ENCODE peak calls at places on chromosome 18, in nine cellular contexts. V, O, H, N, F, G, Q, P and L are unnamed samples.

GRCh38 chr18:67417864-67418523 is 98.5 kb downstream of the DSEL start:
- DNase-seq in V (peak; percentile 13), O (no peak), H (peak; percentile 2), N (peak; percentile 46), F (no peak), G (no peak), Q (peak; percentile 79), P (peak; percentile 18), L (no peak)

GRCh38 chr18:43060020-43060419 is 55.5 kb downstream of the RIT2 start:
- DNase-seq in V (no peak), O (no peak), H (no peak), N (peak; percentile 66), F (no peak), G (no peak), Q (peak; percentile 88), P (no peak), L (no peak)

GRCh38 chr18:14947482-14948162 is 199.7 kb downstream of the ANKRD30B start:
- DNase-seq in V (no peak), O (no peak), H (no peak), N (no peak), F (no peak), G (no peak), Q (no peak), P (no peak), L (no peak)

GRCh38 chr18:50075772-50076171 is 119.2 kb downstream of the MYO5B start:
- DNase-seq in V (no peak), O (no peak), H (no peak), N (no peak), F (no peak), G (no peak), Q (peak; percentile 3), P (no peak), L (no peak)

GRCh38 chr18:43682196-43682595 is 404.9 kb upstream of the SYT4 start:
- DNase-seq in V (no peak), O (no peak), H (no peak), N (no peak), F (no peak), G (no peak), Q (no peak), P (no peak), L (no peak)

GRCh38 chr18:74514860-74515495 is 18.8 kb downstream of the CNDP2 start:
- DNase-seq in V (no peak), O (no peak), H (no peak), N (no peak), F (no peak), G (peak; percentile 44), Q (no peak), P (no peak), L (no peak)

GRCh38 chr18:36436387-36436786 is 138.9 kb downstream of the FHOD3 start:
- DNase-seq in V (no peak), O (no peak), H (no peak), N (no peak), F (no peak), G (no peak), Q (no peak), P (no peak), L (no peak)

GRCh38 chr18:48996901-48997463 is 46.2 kb upstream of the SMAD7 start:
- DNase-seq in V (no peak), O (no peak), H (no peak), N (peak; percentile 46), F (peak; percentile 3), G (no peak), Q (peak; percentile 89), P (no peak), L (peak; percentile 38)

GRCh38 chr18:13232060-13232917 is 13.7 kb downstream of the LDLRAD4 start:
- DNase-seq in V (no peak), O (no peak), H (peak; percentile 20), N (no peak), F (peak; percentile 77), G (peak; percentile 86), Q (no peak), P (no peak), L (no peak)

GRCh38 chr18:76670564-76671288 is 151.6 kb upstream of the ZNF236 start:
- DNase-seq in V (no peak), O (no peak), H (no peak), N (no peak), F (peak; percentile 37), G (peak; percentile 73), Q (no peak), P (no peak), L (no peak)

GRCh38 chr18:6752200-6752873 is 22.8 kb downstream of the ARHGAP28 start:
- DNase-seq in V (no peak), O (no peak), H (peak; percentile 3), N (peak; percentile 17), F (no peak), G (no peak), Q (peak; percentile 71), P (no peak), L (no peak)

GRCh38 chr18:44819944-44820510 is 139.3 kb downstream of the SETBP1 start:
- DNase-seq in V (no peak), O (no peak), H (peak; percentile 62), N (no peak), F (no peak), G (peak; percentile 86), Q (no peak), P (no peak), L (no peak)

GRCh38 chr18:10169064-10169562 is 255.3 kb downstream of the VAPA start:
- DNase-seq in V (no peak), O (no peak), H (no peak), N (peak; percentile 66), F (no peak), G (no peak), Q (peak; percentile 15), P (no peak), L (no peak)

GRCh38 chr18:52636536-52636935 is 296.5 kb downstream of the DCC start:
- DNase-seq in V (no peak), O (no peak), H (no peak), N (no peak), F (no peak), G (no peak), Q (no peak), P (no peak), L (no peak)

GRCh38 chr18:45666006-45666405 is 50.7 kb downstream of the SLC14A2 start:
- DNase-seq in V (no peak), O (no peak), H (no peak), N (no peak), F (peak; percentile 38), G (no peak), Q (no peak), P (no peak), L (no peak)

GRCh38 chr18:60936101-60936500 is 397.1 kb upstream of the CDH20 start:
- DNase-seq in V (no peak), O (no peak), H (no peak), N (peak; percentile 23), F (no peak), G (no peak), Q (no peak), P (no peak), L (no peak)

GRCh38 chr18:79367989-79368388 is 27.7 kb upstream of the NFATC1 start:
- DNase-seq in V (no peak), O (no peak), H (no peak), N (no peak), F (no peak), G (no peak), Q (peak; percentile 17), P (no peak), L (no peak)

GRCh38 chr18:62106271-62106670 is 80.6 kb downstream of the PIGN start:
- DNase-seq in V (no peak), O (no peak), H (no peak), N (peak; percentile 38), F (no peak), G (no peak), Q (peak; percentile 35), P (no peak), L (no peak)

GRCh38 chr18:62610509-62611394 is 87.9 kb downstream of the ZCCHC2 start:
- DNase-seq in V (no peak), O (no peak), H (no peak), N (no peak), F (no peak), G (no peak), Q (no peak), P (no peak), L (no peak)

GRCh38 chr18:55407191-55407590 is 180.8 kb downstream of the TCF4 start:
- DNase-seq in V (no peak), O (no peak), H (no peak), N (no peak), F (no peak), G (no peak), Q (no peak), P (no peak), L (no peak)